ENCODE peak calls at places on chromosome 7, in five cellular contexts. One of them, this sample, is unnamed.

GRCh38 chr7:83738436-83738835 is 89.5 kb upstream of the SEMA3E start:
- DNase-seq in fibroblast of lung: no peak
- DNase-seq in NT2/D1: no peak
- DNase-seq in neural progenitor cell: peak; percentile 32
- DNase-seq in ovary: no peak
- DNase-seq in this sample: no peak

GRCh38 chr7:28808786-28809533 is 149.2 kb downstream of the TRIL start:
- DNase-seq in fibroblast of lung: peak; percentile 30
- DNase-seq in NT2/D1: no peak
- DNase-seq in neural progenitor cell: no peak
- DNase-seq in ovary: no peak
- DNase-seq in this sample: peak; percentile 5

GRCh38 chr7:123220396-123220795 is 20.6 kb upstream of the SLC13A1 start:
- DNase-seq in fibroblast of lung: peak; percentile 22
- DNase-seq in NT2/D1: no peak
- DNase-seq in neural progenitor cell: no peak
- DNase-seq in ovary: no peak
- DNase-seq in this sample: no peak

GRCh38 chr7:98423043-98423442 is 22.2 kb upstream of the BAIAP2L1 start:
- DNase-seq in fibroblast of lung: peak; percentile 26
- DNase-seq in NT2/D1: no peak
- DNase-seq in neural progenitor cell: no peak
- DNase-seq in ovary: no peak
- DNase-seq in this sample: no peak

GRCh38 chr7:157753713-157754415 is 417.1 kb downstream of the DNAJB6 start:
- DNase-seq in fibroblast of lung: no peak
- DNase-seq in NT2/D1: no peak
- DNase-seq in neural progenitor cell: no peak
- DNase-seq in ovary: no peak
- DNase-seq in this sample: no peak

GRCh38 chr7:113945018-113945938 is 26.5 kb upstream of the PPP1R3A start:
- DNase-seq in fibroblast of lung: no peak
- DNase-seq in NT2/D1: no peak
- DNase-seq in neural progenitor cell: no peak
- DNase-seq in ovary: no peak
- DNase-seq in this sample: no peak

GRCh38 chr7:84354866-84355265 is 160.3 kb upstream of the SEMA3A start:
- DNase-seq in fibroblast of lung: peak; percentile 29
- DNase-seq in NT2/D1: no peak
- DNase-seq in neural progenitor cell: no peak
- DNase-seq in ovary: no peak
- DNase-seq in this sample: no peak

GRCh38 chr7:77258014-77258413 is 58.4 kb upstream of the FGL2 start:
- DNase-seq in fibroblast of lung: peak; percentile 29
- DNase-seq in NT2/D1: no peak
- DNase-seq in neural progenitor cell: no peak
- DNase-seq in ovary: no peak
- DNase-seq in this sample: no peak

GRCh38 chr7:138001529-138002095 is at the start of gene CREB3L2:
- DNase-seq in fibroblast of lung: peak; percentile 69
- DNase-seq in NT2/D1: no peak
- DNase-seq in neural progenitor cell: peak; percentile 87
- DNase-seq in ovary: no peak
- DNase-seq in this sample: no peak

GRCh38 chr7:24981544-24981951 is 1.6 kb upstream of the OSBPL3 start:
- DNase-seq in fibroblast of lung: peak; percentile 79
- DNase-seq in NT2/D1: no peak
- DNase-seq in neural progenitor cell: peak; percentile 57
- DNase-seq in ovary: peak; percentile 59
- DNase-seq in this sample: no peak

GRCh38 chr7:130208511-130208910 is 851 bp downstream of the SSMEM1 start:
- DNase-seq in fibroblast of lung: no peak
- DNase-seq in NT2/D1: no peak
- DNase-seq in neural progenitor cell: no peak
- DNase-seq in ovary: no peak
- DNase-seq in this sample: no peak

GRCh38 chr7:139772115-139772514 is 5.7 kb downstream of the HIPK2 start:
- DNase-seq in fibroblast of lung: no peak
- DNase-seq in NT2/D1: no peak
- DNase-seq in neural progenitor cell: no peak
- DNase-seq in ovary: no peak
- DNase-seq in this sample: no peak

GRCh38 chr7:135342887-135343286 is 109.2 kb downstream of the STRA8 start:
- DNase-seq in fibroblast of lung: no peak
- DNase-seq in NT2/D1: no peak
- DNase-seq in neural progenitor cell: peak; percentile 26
- DNase-seq in ovary: no peak
- DNase-seq in this sample: no peak

GRCh38 chr7:85483205-85483604 is 296.3 kb upstream of the SEMA3D start:
- DNase-seq in fibroblast of lung: peak; percentile 87
- DNase-seq in NT2/D1: no peak
- DNase-seq in neural progenitor cell: no peak
- DNase-seq in ovary: no peak
- DNase-seq in this sample: no peak

GRCh38 chr7:134731616-134732015 is 47.8 kb upstream of the CALD1 start:
- DNase-seq in fibroblast of lung: no peak
- DNase-seq in NT2/D1: no peak
- DNase-seq in neural progenitor cell: no peak
- DNase-seq in ovary: no peak
- DNase-seq in this sample: no peak

GRCh38 chr7:85630904-85631582 is 444.2 kb upstream of the SEMA3D start:
- DNase-seq in fibroblast of lung: peak; percentile 2
- DNase-seq in NT2/D1: peak; percentile 20
- DNase-seq in neural progenitor cell: peak; percentile 51
- DNase-seq in ovary: no peak
- DNase-seq in this sample: no peak

GRCh38 chr7:11935905-11936304 is 103.9 kb upstream of the THSD7A start:
- DNase-seq in fibroblast of lung: no peak
- DNase-seq in NT2/D1: no peak
- DNase-seq in neural progenitor cell: no peak
- DNase-seq in ovary: no peak
- DNase-seq in this sample: no peak

DNA sequence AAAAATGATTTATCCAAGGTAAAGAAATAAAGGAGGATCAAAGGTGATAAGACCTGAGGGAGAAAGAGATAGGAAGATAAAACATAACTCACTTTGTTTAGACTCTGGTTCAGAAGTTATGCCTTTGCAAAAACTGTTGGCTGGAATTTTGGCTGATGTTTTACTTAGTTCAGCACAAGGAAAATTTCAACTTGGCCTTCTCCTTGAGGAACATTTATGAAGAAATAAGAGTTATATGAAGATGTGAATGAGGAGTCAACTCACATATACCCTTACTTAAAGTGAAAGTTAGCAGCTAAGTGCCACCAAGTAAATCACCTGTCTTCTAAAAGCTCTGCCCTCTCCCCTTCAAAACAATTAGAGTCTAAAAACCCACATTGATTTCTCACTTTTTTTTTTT is 39.7 kb upstream of the COL1A2 start:
- DNase-seq in fibroblast of lung: no peak
- DNase-seq in NT2/D1: no peak
- DNase-seq in neural progenitor cell: no peak
- DNase-seq in ovary: no peak
- DNase-seq in this sample: no peak
- H3K4me1 ChIP-seq in fibroblast of lung: peaks cover 5% of the 10 kb centered on the region
- H3K4me1 ChIP-seq in NT2/D1: no peaks in the 10 kb centered on the region
- H3K4me1 ChIP-seq in neural progenitor cell: no peaks in the 10 kb centered on the region
- H3K4me1 ChIP-seq in ovary: peaks cover 3% of the 10 kb centered on the region
- H3K4me1 ChIP-seq in this sample: no peaks in the 10 kb centered on the region

GRCh38 chr7:64558323-64558705 is 4.6 kb downstream of the ZNF680 start:
- DNase-seq in fibroblast of lung: peak; percentile 25
- DNase-seq in NT2/D1: no peak
- DNase-seq in neural progenitor cell: no peak
- DNase-seq in ovary: no peak
- DNase-seq in this sample: no peak
- H3K4me1 ChIP-seq in fibroblast of lung: no peaks in the 10 kb centered on the region
- H3K4me1 ChIP-seq in NT2/D1: no peaks in the 10 kb centered on the region
- H3K4me1 ChIP-seq in neural progenitor cell: no peaks in the 10 kb centered on the region
- H3K4me1 ChIP-seq in ovary: peaks cover 19% of the 10 kb centered on the region
- H3K4me1 ChIP-seq in this sample: no peaks in the 10 kb centered on the region

DNA sequence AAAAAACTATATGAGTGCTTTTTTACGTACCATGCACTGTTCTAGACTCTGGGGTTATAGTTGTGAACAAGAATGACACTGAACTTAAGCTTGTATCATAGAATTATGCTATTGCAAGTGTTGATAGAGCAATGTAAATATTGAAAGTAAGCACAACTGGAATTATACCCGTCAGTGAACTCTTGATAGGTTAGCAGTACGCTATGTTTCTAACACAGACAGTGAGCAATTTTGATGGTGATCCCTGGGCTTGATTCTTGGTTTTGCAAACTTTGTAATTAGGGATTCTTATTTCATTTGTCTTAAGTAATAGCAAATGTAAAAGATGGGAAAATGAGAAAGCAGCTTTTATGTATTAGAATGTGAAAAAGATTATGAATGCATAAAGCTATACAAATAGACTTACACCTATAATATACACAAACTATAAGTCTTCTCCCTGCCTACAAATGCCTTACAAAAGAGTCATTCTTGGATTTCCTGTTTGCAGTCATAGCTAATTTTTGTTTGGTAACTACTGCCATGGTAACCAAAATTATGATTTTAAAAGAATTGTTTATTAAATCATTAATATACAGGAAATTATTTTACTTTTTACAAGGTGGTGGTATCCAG is 6.7 kb downstream of the TES start:
- DNase-seq in fibroblast of lung: no peak
- DNase-seq in NT2/D1: no peak
- DNase-seq in neural progenitor cell: no peak
- DNase-seq in ovary: no peak
- DNase-seq in this sample: no peak
- H3K4me1 ChIP-seq in fibroblast of lung: peaks cover 8% of the 10 kb centered on the region
- H3K4me1 ChIP-seq in NT2/D1: no peaks in the 10 kb centered on the region
- H3K4me1 ChIP-seq in neural progenitor cell: no peaks in the 10 kb centered on the region
- H3K4me1 ChIP-seq in ovary: peaks cover 3% of the 10 kb centered on the region
- H3K4me1 ChIP-seq in this sample: peaks cover 2% of the 10 kb centered on the region

GRCh38 chr7:144723311-144723710 is 112.5 kb downstream of the TPK1 start:
- DNase-seq in fibroblast of lung: no peak
- DNase-seq in NT2/D1: no peak
- DNase-seq in neural progenitor cell: no peak
- DNase-seq in ovary: no peak
- DNase-seq in this sample: no peak
- H3K4me1 ChIP-seq in fibroblast of lung: no peaks in the 10 kb centered on the region
- H3K4me1 ChIP-seq in NT2/D1: no peaks in the 10 kb centered on the region
- H3K4me1 ChIP-seq in neural progenitor cell: no peaks in the 10 kb centered on the region
- H3K4me1 ChIP-seq in ovary: no peaks in the 10 kb centered on the region
- H3K4me1 ChIP-seq in this sample: no peaks in the 10 kb centered on the region

GRCh38 chr7:602341-603141 is 82.9 kb upstream of the PDGFA start:
- DNase-seq in fibroblast of lung: no peak
- DNase-seq in NT2/D1: no peak
- DNase-seq in neural progenitor cell: no peak
- DNase-seq in ovary: no peak
- DNase-seq in this sample: no peak

GRCh38 chr7:598899-599298 is 79.3 kb upstream of the PDGFA start:
- DNase-seq in fibroblast of lung: no peak
- DNase-seq in NT2/D1: no peak
- DNase-seq in neural progenitor cell: no peak
- DNase-seq in ovary: no peak
- DNase-seq in this sample: no peak

GRCh38 chr7:601573-602340 is 82.1 kb upstream of the PDGFA start:
- DNase-seq in fibroblast of lung: peak; percentile 38
- DNase-seq in NT2/D1: no peak
- DNase-seq in neural progenitor cell: no peak
- DNase-seq in ovary: no peak
- DNase-seq in this sample: no peak

GRCh38 chr7:600935-601334 is 81.3 kb upstream of the PDGFA start:
- DNase-seq in fibroblast of lung: no peak
- DNase-seq in NT2/D1: no peak
- DNase-seq in neural progenitor cell: no peak
- DNase-seq in ovary: no peak
- DNase-seq in this sample: no peak

DNA sequence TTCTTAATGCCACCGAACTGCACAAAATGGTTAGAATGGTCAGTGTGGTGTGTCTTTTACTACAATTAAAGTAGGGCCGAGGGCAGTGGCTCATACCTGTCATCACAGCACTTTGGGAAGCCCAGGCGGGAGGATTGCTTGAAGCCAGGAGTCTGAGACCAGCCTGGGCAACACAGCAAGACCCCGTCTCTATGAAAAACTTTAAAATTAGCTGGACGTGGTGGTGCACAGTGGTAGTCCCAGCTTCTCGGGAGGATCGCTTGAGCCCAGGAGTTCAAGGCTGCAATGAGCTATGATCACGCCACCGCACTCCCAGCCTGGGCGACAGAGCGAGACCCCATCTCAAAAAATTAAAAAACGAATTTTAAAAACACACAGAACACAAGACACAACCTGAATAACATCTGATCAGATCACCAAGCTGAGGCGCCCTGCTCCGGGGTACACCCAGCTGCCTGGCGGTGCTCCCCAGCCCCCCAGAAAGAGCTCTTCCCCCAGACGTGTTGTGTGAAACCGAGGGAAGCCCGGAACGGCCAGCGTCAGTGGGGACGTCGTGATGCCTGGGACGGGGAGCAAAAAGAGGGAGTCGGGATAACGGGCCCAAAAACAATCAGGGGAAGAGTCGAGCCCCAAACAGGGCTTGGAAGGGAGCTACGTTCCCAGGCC is 80.6 kb upstream of the PDGFA start:
- DNase-seq in fibroblast of lung: no peak
- DNase-seq in NT2/D1: no peak
- DNase-seq in neural progenitor cell: no peak
- DNase-seq in ovary: no peak
- DNase-seq in this sample: no peak
- H3K4me1 ChIP-seq in fibroblast of lung: no peaks in the 10 kb centered on the region
- H3K4me1 ChIP-seq in NT2/D1: peaks cover 21% of the 10 kb centered on the region
- H3K4me1 ChIP-seq in neural progenitor cell: no peaks in the 10 kb centered on the region
- H3K4me1 ChIP-seq in ovary: no peaks in the 10 kb centered on the region
- H3K4me1 ChIP-seq in this sample: no peaks in the 10 kb centered on the region

DNA sequence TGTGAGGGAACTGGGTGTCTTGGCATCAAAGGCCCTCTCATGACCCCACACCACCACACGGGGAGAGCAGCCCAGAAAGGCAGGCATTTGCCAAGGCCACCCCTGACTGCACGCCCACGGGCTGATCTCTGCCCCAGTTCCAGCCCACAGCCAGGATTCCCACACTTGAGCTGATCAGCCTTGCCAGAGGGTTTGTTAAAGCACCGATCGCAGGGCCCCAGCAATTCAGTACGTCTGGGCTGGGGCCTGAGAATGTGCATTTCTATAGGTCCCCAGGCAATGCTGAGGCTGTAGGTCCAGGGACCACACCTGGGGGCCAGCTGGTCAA is 103.9 kb downstream of the TNS3 start:
- DNase-seq in fibroblast of lung: peak; percentile 47
- DNase-seq in NT2/D1: no peak
- DNase-seq in neural progenitor cell: no peak
- DNase-seq in ovary: peak; percentile 68
- DNase-seq in this sample: no peak
- H3K4me1 ChIP-seq in fibroblast of lung: peaks cover 50% of the 10 kb centered on the region
- H3K4me1 ChIP-seq in NT2/D1: peaks cover 45% of the 10 kb centered on the region
- H3K4me1 ChIP-seq in neural progenitor cell: peaks cover 44% of the 10 kb centered on the region
- H3K4me1 ChIP-seq in ovary: peaks cover 49% of the 10 kb centered on the region
- H3K4me1 ChIP-seq in this sample: peaks cover 17% of the 10 kb centered on the region